ENCODE peak calls at places on chromosomes 1 and 21, in six cellular contexts. One of them, this sample, is unnamed.
A peak's percentile ranks its signal among the peaks of the same experiment; 100 is the strongest.

GRCh38 chr21:26385721-26386120 is 187.4 kb downstream of the CYYR1 start:
- DNase-seq in HEK293T: no peak
- DNase-seq in GM12878: no peak
- DNase-seq in HepG2: no peak
- DNase-seq in A549: no peak
- DNase-seq in IMR-90: no peak
- DNase-seq in this sample: no peak

GRCh38 chr1:40692429-40692905 is 963 bp downstream of the NFYC start:
- DNase-seq in GM12878: no peak
- DNase-seq in HEK293T: peak; percentile 14
- DNase-seq in IMR-90: peak; percentile 25
- DNase-seq in A549: peak; percentile 21
- DNase-seq in HepG2: peak; percentile 34
- DNase-seq in this sample: no peak

GRCh38 chr21:14480601-14481000 is 65.5 kb downstream of the SAMSN1 start:
- DNase-seq in HEK293T: no peak
- DNase-seq in IMR-90: no peak
- DNase-seq in HepG2: no peak
- DNase-seq in GM12878: no peak
- DNase-seq in A549: no peak
- DNase-seq in this sample: no peak

GRCh38 chr1:244545511-244545910 is 84.4 kb downstream of the CATSPERE start:
- DNase-seq in HEK293T: no peak
- DNase-seq in HepG2: no peak
- DNase-seq in IMR-90: no peak
- DNase-seq in A549: no peak
- DNase-seq in GM12878: no peak
- DNase-seq in this sample: no peak

GRCh38 chr1:209094384-209094783 is 489.1 kb upstream of the CAMK1G start:
- DNase-seq in GM12878: no peak
- DNase-seq in A549: no peak
- DNase-seq in IMR-90: no peak
- DNase-seq in HEK293T: no peak
- DNase-seq in HepG2: no peak
- DNase-seq in this sample: no peak

GRCh38 chr1:149885364-149886111 is 13.8 kb upstream of the BOLA1 start:
- DNase-seq in IMR-90: peak; percentile 84
- DNase-seq in A549: peak; percentile 62
- DNase-seq in GM12878: peak; percentile 55
- DNase-seq in HepG2: peak; percentile 88
- DNase-seq in HEK293T: peak; percentile 67
- DNase-seq in this sample: peak; percentile 80

GRCh38 chr1:240582953-240583352 is 29.0 kb downstream of the GREM2 start:
- DNase-seq in IMR-90: peak; percentile 30
- DNase-seq in A549: no peak
- DNase-seq in HepG2: no peak
- DNase-seq in GM12878: no peak
- DNase-seq in HEK293T: no peak
- DNase-seq in this sample: no peak

GRCh38 chr1:13893456-13893855 is 193.5 kb downstream of the PRDM2 start:
- DNase-seq in IMR-90: no peak
- DNase-seq in HEK293T: no peak
- DNase-seq in GM12878: no peak
- DNase-seq in HepG2: no peak
- DNase-seq in A549: no peak
- DNase-seq in this sample: no peak

GRCh38 chr21:41703857-41704501 is 62.9 kb downstream of the RIPK4 start:
- DNase-seq in A549: no peak
- DNase-seq in HepG2: no peak
- DNase-seq in IMR-90: no peak
- DNase-seq in HEK293T: no peak
- DNase-seq in GM12878: no peak
- DNase-seq in this sample: no peak

GRCh38 chr1:43547538-43548072 is 16.9 kb downstream of the PTPRF start:
- DNase-seq in GM12878: no peak
- DNase-seq in A549: no peak
- DNase-seq in HepG2: no peak
- DNase-seq in IMR-90: no peak
- DNase-seq in HEK293T: no peak
- DNase-seq in this sample: no peak

GRCh38 chr1:147579532-147580199 is 38.4 kb downstream of the BCL9 start:
- DNase-seq in HepG2: peak; percentile 73
- DNase-seq in HEK293T: peak; percentile 34
- DNase-seq in A549: peak; percentile 12
- DNase-seq in IMR-90: peak; percentile 80
- DNase-seq in GM12878: no peak
- DNase-seq in this sample: no peak

GRCh38 chr1:47474278-47475193 is 36.7 kb downstream of the FOXD2 start:
- DNase-seq in IMR-90: no peak
- DNase-seq in A549: no peak
- DNase-seq in HepG2: no peak
- DNase-seq in HEK293T: no peak
- DNase-seq in GM12878: no peak
- DNase-seq in this sample: no peak

GRCh38 chr1:223332997-223333396 is 31.0 kb downstream of the SUSD4 start:
- DNase-seq in GM12878: no peak
- DNase-seq in A549: no peak
- DNase-seq in IMR-90: no peak
- DNase-seq in HepG2: no peak
- DNase-seq in HEK293T: no peak
- DNase-seq in this sample: no peak

GRCh38 chr1:233901495-233901894 is 3.0 kb upstream of the SLC35F3 start:
- DNase-seq in IMR-90: no peak
- DNase-seq in A549: no peak
- DNase-seq in HepG2: no peak
- DNase-seq in GM12878: no peak
- DNase-seq in HEK293T: no peak
- DNase-seq in this sample: no peak

GRCh38 chr1:159922499-159923202 is 2.7 kb downstream of the TAGLN2 start:
- DNase-seq in IMR-90: peak; percentile 41
- DNase-seq in A549: no peak
- DNase-seq in GM12878: no peak
- DNase-seq in HEK293T: no peak
- DNase-seq in HepG2: no peak
- DNase-seq in this sample: peak; percentile 58

GRCh38 chr1:159923203-159924024 is 1.9 kb downstream of the TAGLN2 start:
- DNase-seq in IMR-90: peak; percentile 83
- DNase-seq in HepG2: peak; percentile 50
- DNase-seq in GM12878: peak; percentile 68
- DNase-seq in A549: peak; percentile 89
- DNase-seq in HEK293T: peak; percentile 54
- DNase-seq in this sample: peak; percentile 90

GRCh38 chr1:159921251-159921650 is 4.1 kb downstream of the TAGLN2 start:
- DNase-seq in IMR-90: peak; percentile 21
- DNase-seq in HepG2: no peak
- DNase-seq in GM12878: peak; percentile 69
- DNase-seq in A549: no peak
- DNase-seq in HEK293T: no peak
- DNase-seq in this sample: no peak

GRCh38 chr1:159920651-159921050 is 4.7 kb downstream of the TAGLN2 start:
- DNase-seq in HepG2: no peak
- DNase-seq in GM12878: no peak
- DNase-seq in HEK293T: no peak
- DNase-seq in IMR-90: no peak
- DNase-seq in A549: no peak
- DNase-seq in this sample: no peak

DNA sequence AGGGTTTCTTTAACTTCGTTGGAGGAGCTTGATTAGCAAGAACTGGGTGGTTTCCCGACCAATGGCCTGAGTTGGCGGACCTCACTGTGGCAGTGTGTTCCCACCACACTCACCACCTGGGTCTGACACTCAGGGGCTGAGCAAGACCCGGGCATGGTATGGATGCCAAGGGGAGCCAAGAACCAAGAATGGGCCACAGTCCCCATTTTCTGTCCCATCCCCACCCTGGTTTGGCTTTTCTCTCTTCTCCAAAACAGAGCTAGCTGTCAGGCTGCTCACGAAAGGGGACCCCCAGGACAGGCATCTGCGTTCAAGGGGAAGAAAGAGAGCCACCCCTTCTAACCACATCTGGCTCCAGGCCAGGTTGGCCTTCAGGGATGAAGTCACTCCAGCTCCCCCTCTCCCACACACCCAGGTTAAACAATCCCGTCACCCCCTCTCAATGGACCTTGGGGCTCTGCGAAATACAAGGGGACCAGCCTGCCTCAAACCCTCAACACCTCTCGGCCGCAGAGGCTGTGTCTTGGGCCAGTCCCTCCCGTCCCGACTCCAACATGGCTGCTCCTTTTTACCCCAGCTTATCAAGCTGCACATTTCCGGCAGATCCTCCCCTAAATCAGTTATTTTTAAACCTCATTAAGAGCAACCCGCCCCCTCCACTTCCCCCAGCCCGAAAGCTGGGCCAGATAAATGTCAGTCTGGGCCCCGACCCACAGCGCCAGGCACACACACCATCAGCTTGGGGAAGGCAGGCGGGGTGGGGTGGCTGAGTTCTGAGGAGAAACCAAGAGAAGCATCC is 3.4 kb downstream of the TAGLN2 start:
- DNase-seq in GM12878: no peak
- DNase-seq in HepG2: no peak
- DNase-seq in HEK293T: no peak
- DNase-seq in A549: no peak
- DNase-seq in IMR-90: peak; percentile 34
- DNase-seq in this sample: peak; percentile 73
- TF ChIP-seq BHLHE40 in GM12878: no peak
- TF ChIP-seq BHLHE40 in HepG2: no peak
- TF ChIP-seq BHLHE40 in HEK293T: no peak
- TF ChIP-seq BHLHE40 in A549: no peak
- TF ChIP-seq BHLHE40 in IMR-90: no peak
- TF ChIP-seq BHLHE40 in this sample: no peak

GRCh38 chr1:94783342-94784264 is 36.6 kb upstream of the SLC44A3 start:
- DNase-seq in HepG2: no peak
- DNase-seq in IMR-90: peak; percentile 94
- DNase-seq in HEK293T: peak; percentile 26
- DNase-seq in GM12878: no peak
- DNase-seq in A549: no peak
- DNase-seq in this sample: no peak
- TF ChIP-seq BHLHE40 in HepG2: no peak
- TF ChIP-seq BHLHE40 in IMR-90: no peak
- TF ChIP-seq BHLHE40 in HEK293T: no peak
- TF ChIP-seq BHLHE40 in GM12878: no peak
- TF ChIP-seq BHLHE40 in A549: no peak
- TF ChIP-seq BHLHE40 in this sample: no peak

GRCh38 chr1:198272492-198272891 is 115.7 kb downstream of the NEK7 start:
- DNase-seq in IMR-90: peak; percentile 62
- DNase-seq in HEK293T: no peak
- DNase-seq in A549: no peak
- DNase-seq in HepG2: no peak
- DNase-seq in GM12878: no peak
- DNase-seq in this sample: no peak

GRCh38 chr1:198271467-198271866 is 114.7 kb downstream of the NEK7 start:
- DNase-seq in HEK293T: no peak
- DNase-seq in IMR-90: no peak
- DNase-seq in GM12878: no peak
- DNase-seq in A549: no peak
- DNase-seq in HepG2: no peak
- DNase-seq in this sample: no peak

GRCh38 chr1:198269352-198269940 is 112.6 kb downstream of the NEK7 start:
- DNase-seq in HEK293T: no peak
- DNase-seq in HepG2: no peak
- DNase-seq in A549: no peak
- DNase-seq in GM12878: no peak
- DNase-seq in IMR-90: no peak
- DNase-seq in this sample: no peak

GRCh38 chr1:198268784-198269183 is 112.0 kb downstream of the NEK7 start:
- DNase-seq in A549: no peak
- DNase-seq in GM12878: no peak
- DNase-seq in HepG2: no peak
- DNase-seq in HEK293T: no peak
- DNase-seq in IMR-90: no peak
- DNase-seq in this sample: no peak

GRCh38 chr1:198270421-198270820 is 113.6 kb downstream of the NEK7 start:
- DNase-seq in A549: no peak
- DNase-seq in IMR-90: no peak
- DNase-seq in GM12878: no peak
- DNase-seq in HepG2: no peak
- DNase-seq in HEK293T: no peak
- DNase-seq in this sample: no peak
- TF ChIP-seq BHLHE40 in A549: no peak
- TF ChIP-seq BHLHE40 in IMR-90: no peak
- TF ChIP-seq BHLHE40 in GM12878: no peak
- TF ChIP-seq BHLHE40 in HepG2: no peak
- TF ChIP-seq BHLHE40 in HEK293T: no peak
- TF ChIP-seq BHLHE40 in this sample: no peak

GRCh38 chr1:68904472-68904871 is 407.6 kb upstream of the DEPDC1 start:
- DNase-seq in GM12878: no peak
- DNase-seq in HEK293T: no peak
- DNase-seq in HepG2: no peak
- DNase-seq in IMR-90: no peak
- DNase-seq in A549: no peak
- DNase-seq in this sample: no peak
- TF ChIP-seq BHLHE40 in GM12878: no peak
- TF ChIP-seq BHLHE40 in HEK293T: no peak
- TF ChIP-seq BHLHE40 in HepG2: no peak
- TF ChIP-seq BHLHE40 in IMR-90: no peak
- TF ChIP-seq BHLHE40 in A549: no peak
- TF ChIP-seq BHLHE40 in this sample: no peak

GRCh38 chr21:21003701-21004100 is 5.5 kb downstream of the NCAM2 start:
- DNase-seq in A549: no peak
- DNase-seq in IMR-90: peak; percentile 37
- DNase-seq in HepG2: peak; percentile 29
- DNase-seq in HEK293T: peak; percentile 15
- DNase-seq in GM12878: no peak
- DNase-seq in this sample: peak; percentile 47
- TF ChIP-seq BHLHE40 in A549: no peak
- TF ChIP-seq BHLHE40 in IMR-90: no peak
- TF ChIP-seq BHLHE40 in HepG2: no peak
- TF ChIP-seq BHLHE40 in HEK293T: no peak
- TF ChIP-seq BHLHE40 in GM12878: no peak
- TF ChIP-seq BHLHE40 in this sample: no peak